ENCODE peak calls at places on chromosomes 12 and 14, in ten cellular contexts. I, J, N, V, C, O, H, W, G and K are unnamed samples.
A peak's percentile ranks its signal among the peaks of the same experiment; 100 is the strongest.

GRCh38 chr14:55721353-55721752 is 141.3 kb downstream of the KTN1 start:
- DNase-seq in I (no peak), J (no peak), N (peak; percentile 93), V (no peak), C (no peak), O (no peak), H (no peak), W (no peak), G (peak; percentile 88), K (no peak)

GRCh38 chr12:92784795-92785562 is 82.2 kb downstream of the PLEKHG7 start:
- DNase-seq in I (peak; percentile 3), J (no peak), N (peak; percentile 90), V (no peak), C (no peak), O (peak; percentile 55), H (no peak), W (no peak), G (peak; percentile 79), K (peak; percentile 23)

GRCh38 chr12:110743571-110744093 is 941 bp upstream of the PPP1CC start:
- DNase-seq in I (no peak), J (peak; percentile 50), N (peak; percentile 56), V (peak; percentile 21), C (peak; percentile 72), O (peak; percentile 74), H (peak; percentile 49), W (peak; percentile 51), G (no peak), K (peak; percentile 22)

GRCh38 chr12:5096241-5096880 is 52.7 kb downstream of the KCNA5 start:
- DNase-seq in I (no peak), J (peak; percentile 16), N (peak; percentile 16), V (no peak), C (no peak), O (no peak), H (no peak), W (no peak), G (peak; percentile 92), K (no peak)

GRCh38 chr12:122732170-122732569 is 1.5 kb upstream of the HCAR1 start:
- DNase-seq in I (no peak), J (no peak), N (peak; percentile 33), V (no peak), C (no peak), O (no peak), H (no peak), W (no peak), G (no peak), K (no peak)

GRCh38 chr14:76647699-76648298 is 113.5 kb upstream of the VASH1 start:
- DNase-seq in I (no peak), J (no peak), N (peak; percentile 71), V (no peak), C (no peak), O (peak; percentile 75), H (no peak), W (no peak), G (peak; percentile 59), K (no peak)

GRCh38 chr14:91290986-91291385 is 46.5 kb upstream of the GPR68 start:
- DNase-seq in I (no peak), J (no peak), N (peak; percentile 17), V (no peak), C (no peak), O (no peak), H (no peak), W (no peak), G (no peak), K (no peak)

GRCh38 chr12:52360663-52361271 is 6.5 kb downstream of the KRT85 start:
- DNase-seq in I (no peak), J (no peak), N (no peak), V (peak; percentile 71), C (no peak), O (no peak), H (no peak), W (no peak), G (no peak), K (no peak)

GRCh38 chr12:26520869-26521268 is 312.1 kb downstream of the ITPR2 start:
- DNase-seq in I (no peak), J (no peak), N (no peak), V (no peak), C (no peak), O (no peak), H (no peak), W (no peak), G (no peak), K (no peak)

GRCh38 chr12:26527702-26528101 is 305.3 kb downstream of the ITPR2 start:
- DNase-seq in I (no peak), J (no peak), N (no peak), V (no peak), C (no peak), O (no peak), H (no peak), W (no peak), G (no peak), K (no peak)

GRCh38 chr12:26524862-26525465 is 308.0 kb downstream of the ITPR2 start:
- DNase-seq in I (no peak), J (no peak), N (peak; percentile 73), V (no peak), C (no peak), O (peak; percentile 80), H (no peak), W (no peak), G (peak; percentile 28), K (no peak)

GRCh38 chr12:26520154-26520553 is 312.8 kb downstream of the ITPR2 start:
- DNase-seq in I (no peak), J (no peak), N (peak; percentile 21), V (no peak), C (no peak), O (no peak), H (no peak), W (no peak), G (no peak), K (no peak)

GRCh38 chr12:26523708-26524150 is 309.3 kb downstream of the ITPR2 start:
- DNase-seq in I (no peak), J (peak; percentile 91), N (no peak), V (peak; percentile 92), C (peak; percentile 91), O (no peak), H (peak; percentile 90), W (peak; percentile 82), G (peak; percentile 93), K (peak; percentile 87)
- H3K27ac ChIP-seq in I (no peak overlapping the region), J (no peak overlapping the region), N (no peak overlapping the region), V (peak overlapping the region; percentile 60), C (peak overlapping the region; percentile 42), O (no peak overlapping the region), H (peak overlapping the region; percentile 40), W (peak overlapping the region; percentile 68), G (no peak overlapping the region), K (peak overlapping the region; percentile 2)

GRCh38 chr12:28066879-28067278 is 94.3 kb upstream of the PTHLH start:
- DNase-seq in I (no peak), J (no peak), N (no peak), V (no peak), C (no peak), O (no peak), H (no peak), W (no peak), G (no peak), K (no peak)

GRCh38 chr12:28068467-28068866 is 95.9 kb upstream of the PTHLH start:
- DNase-seq in I (no peak), J (no peak), N (no peak), V (no peak), C (no peak), O (no peak), H (no peak), W (no peak), G (no peak), K (no peak)

GRCh38 chr12:28063355-28063885 is 90.9 kb upstream of the PTHLH start:
- DNase-seq in I (no peak), J (no peak), N (peak; percentile 36), V (no peak), C (no peak), O (no peak), H (no peak), W (no peak), G (no peak), K (no peak)

GRCh38 chr12:28065374-28065773 is 92.8 kb upstream of the PTHLH start:
- DNase-seq in I (no peak), J (no peak), N (no peak), V (no peak), C (no peak), O (no peak), H (no peak), W (no peak), G (no peak), K (no peak)

DNA sequence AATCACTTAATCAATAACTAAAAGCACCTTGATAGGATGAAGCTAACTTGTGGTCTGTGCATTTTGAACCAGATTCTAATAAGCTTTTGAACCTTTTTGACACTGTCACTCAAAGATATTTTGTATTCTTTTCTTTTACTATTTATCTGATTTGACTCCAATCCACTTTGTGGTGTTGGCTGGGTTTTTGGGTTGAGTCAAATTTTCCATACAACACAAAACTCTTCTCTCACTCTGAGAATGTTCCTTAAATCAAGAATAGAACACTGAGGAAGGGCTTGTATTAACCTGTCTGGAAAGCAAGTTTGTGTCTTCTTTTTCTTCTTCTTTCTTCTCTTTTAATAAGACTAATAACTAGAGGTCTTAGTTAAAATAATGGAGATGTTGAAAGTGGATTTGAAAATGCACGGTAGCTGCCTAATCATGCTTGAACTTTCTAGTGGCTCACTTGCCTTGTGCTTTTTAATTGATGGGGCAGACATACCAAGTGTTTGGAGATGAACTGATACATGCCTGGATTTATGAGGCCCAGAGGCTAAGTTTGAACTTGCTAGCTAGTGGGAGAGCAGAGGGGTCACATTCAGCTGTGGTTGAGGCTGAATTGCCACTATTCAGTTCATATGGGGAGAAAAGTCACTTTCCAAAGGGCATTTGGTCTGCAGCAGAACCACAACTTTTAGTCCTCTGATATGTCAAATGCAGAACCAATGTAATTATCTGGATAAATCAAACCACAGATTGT is 93.5 kb upstream of the PTHLH start:
- DNase-seq in I (no peak), J (no peak), N (no peak), V (no peak), C (no peak), O (no peak), H (no peak), W (no peak), G (no peak), K (no peak)
- TF ChIP-seq CTCF in I (no peak), J (no peak), N (no peak), V (no peak), C (no peak), O (no peak), H (no peak), W (no peak), G (no peak), K (no peak)

DNA sequence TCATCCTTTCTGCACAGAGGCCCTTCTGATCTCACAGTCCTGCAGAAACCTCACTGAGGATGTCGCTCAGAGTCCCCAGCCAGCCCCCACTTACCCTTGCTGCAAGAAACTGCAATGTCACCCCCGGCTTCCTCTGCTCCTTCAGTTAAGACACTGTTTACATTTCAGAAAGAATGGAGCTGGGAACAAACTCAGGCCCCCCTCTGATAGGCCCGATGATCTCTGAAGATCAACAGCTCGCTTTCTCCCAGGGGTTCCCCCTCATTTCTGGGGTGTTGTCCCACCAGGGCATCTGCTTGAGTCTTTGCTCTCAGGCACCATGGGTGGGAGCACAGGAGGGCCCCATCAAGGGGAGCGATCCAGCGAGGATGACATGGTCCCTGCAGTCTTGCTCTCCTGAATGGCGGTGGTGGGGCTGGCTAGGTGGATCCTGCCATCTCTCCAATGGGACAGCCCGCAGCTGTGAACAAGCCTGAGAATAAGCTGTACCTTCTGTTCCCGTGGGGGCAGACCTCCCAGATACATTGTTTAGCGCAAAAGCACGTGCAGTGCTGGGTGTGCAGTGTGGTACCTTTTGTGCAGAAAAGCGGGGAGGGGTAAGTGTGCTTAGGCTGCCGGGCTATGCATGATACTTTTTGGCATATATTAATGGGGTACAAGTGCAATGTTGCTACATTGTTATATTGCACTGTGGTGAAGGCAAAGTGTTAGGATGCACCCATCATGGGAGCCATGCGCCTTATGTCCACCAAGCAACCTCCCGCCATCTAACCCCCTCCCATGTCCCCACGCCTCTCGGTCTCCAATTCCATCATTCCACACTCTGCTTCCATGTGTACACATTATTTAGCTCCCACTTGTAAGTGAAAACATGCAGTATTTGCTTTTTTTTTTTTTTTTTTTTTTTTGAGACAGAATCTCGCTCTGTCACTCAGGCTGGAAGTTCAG is 6.7 kb upstream of the NCOR2 start:
- DNase-seq in I (no peak), J (no peak), N (no peak), V (no peak), C (no peak), O (no peak), H (no peak), W (no peak), G (no peak), K (no peak)
- H3K27ac ChIP-seq in I (no peak overlapping the region), J (no peak overlapping the region), N (no peak overlapping the region), V (no peak overlapping the region), C (no peak overlapping the region), O (no peak overlapping the region), H (no peak overlapping the region), W (no peak overlapping the region), G (peak overlapping the region; percentile 10), K (no peak overlapping the region)

GRCh38 chr14:74907744-74908143 is 15.3 kb downstream of the RPS6KL1 start:
- DNase-seq in I (no peak), J (no peak), N (no peak), V (no peak), C (no peak), O (no peak), H (no peak), W (no peak), G (no peak), K (no peak)

GRCh38 chr14:74908861-74909341 is 14.2 kb downstream of the RPS6KL1 start:
- DNase-seq in I (no peak), J (no peak), N (no peak), V (no peak), C (no peak), O (no peak), H (no peak), W (no peak), G (no peak), K (no peak)

GRCh38 chr14:74905595-74906142 is 17.4 kb downstream of the RPS6KL1 start:
- DNase-seq in I (peak; percentile 79), J (peak; percentile 74), N (peak; percentile 68), V (no peak), C (peak; percentile 81), O (peak; percentile 91), H (peak; percentile 75), W (peak; percentile 72), G (peak; percentile 34), K (peak; percentile 80)

GRCh38 chr14:74904623-74905503 is 18.2 kb downstream of the RPS6KL1 start:
- DNase-seq in I (no peak), J (no peak), N (no peak), V (no peak), C (no peak), O (no peak), H (no peak), W (no peak), G (no peak), K (no peak)

DNA sequence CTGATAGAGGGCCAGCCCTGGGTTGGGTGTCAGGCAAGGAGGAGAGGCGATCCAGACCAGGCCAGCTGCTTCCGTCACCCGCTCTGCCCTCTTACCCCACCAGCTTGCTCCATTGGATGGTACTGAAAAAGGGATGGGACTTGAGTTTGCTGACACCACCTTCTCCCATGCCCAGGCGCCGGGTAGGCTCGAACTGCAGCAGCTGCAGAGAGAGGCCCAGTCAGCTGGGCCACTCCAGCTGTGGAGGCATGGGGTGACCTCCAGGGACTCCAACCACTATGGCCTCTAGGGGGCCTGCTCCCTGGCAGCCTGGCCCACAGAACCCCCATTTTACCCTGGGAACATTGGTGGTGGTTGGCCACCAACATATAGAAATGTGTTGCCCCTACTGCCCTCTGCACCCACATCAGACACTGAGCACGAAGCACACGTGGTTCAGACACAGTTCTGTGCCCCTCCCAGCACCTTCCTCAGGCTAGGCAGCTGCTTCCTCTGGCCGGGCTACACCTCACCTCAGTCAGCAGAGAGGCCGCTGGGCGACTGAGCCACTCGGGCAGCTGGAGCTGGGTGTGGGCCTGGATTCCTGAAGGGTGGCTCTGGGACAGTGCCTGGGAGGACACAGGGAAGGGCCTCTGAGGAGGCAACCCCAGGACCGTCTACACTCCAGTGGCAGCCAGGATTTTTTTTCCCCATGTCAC is 16.0 kb downstream of the RPS6KL1 start:
- DNase-seq in I (no peak), J (no peak), N (no peak), V (no peak), C (no peak), O (peak; percentile 64), H (no peak), W (no peak), G (no peak), K (no peak)
- TF ChIP-seq CTCF in I (peak; percentile 30), J (no peak), N (peak; percentile 46), V (no peak), C (no peak), O (peak; percentile 68), H (no peak), W (no peak), G (peak; percentile 5), K (no peak)